ENCODE peak calls at places on chromosomes 7 and 10, in six cellular contexts. N is neuronal stem cell; U is CD8-positive, alpha-beta T cell; J is mesendoderm; O is HCT116; T is small intestine. S is an unnamed sample.

GRCh38 chr10:88759366-88760101 is at the start of gene LIPN:
- DNase-seq in J (no peak), N (no peak), T (no peak), O (no peak), U (no peak), S (no peak)

GRCh38 chr7:102125127-102125561 is 161.5 kb upstream of the SH2B2 start:
- DNase-seq in O (peak; percentile 79), T (no peak), N (no peak), J (peak; percentile 94), U (no peak), S (no peak)

GRCh38 chr10:26215923-26216576 is 524 bp upstream of the GAD2 start:
- DNase-seq in U (no peak), J (peak; percentile 79), T (no peak), O (no peak), N (peak; percentile 62), S (no peak)

GRCh38 chr10:17643339-17643754 is 604 bp upstream of the STAM start:
- DNase-seq in O (no peak), U (no peak), T (peak; percentile 86), N (no peak), J (peak; percentile 83), S (peak; percentile 64)

GRCh38 chr7:148049068-148049467 is 541.5 kb upstream of the C7orf33 start:
- DNase-seq in T (no peak), J (no peak), U (no peak), O (no peak), N (no peak), S (no peak)

GRCh38 chr10:123635745-123636144 is 30.4 kb upstream of the GPR26 start:
- DNase-seq in T (no peak), J (peak; percentile 54), O (peak; percentile 52), U (no peak), N (no peak), S (no peak)

GRCh38 chr10:23114228-23114850 is 19.0 kb downstream of the MSRB2 start:
- DNase-seq in T (no peak), U (no peak), O (no peak), J (no peak), N (no peak), S (no peak)

GRCh38 chr10:127354255-127354654 is 157.9 kb upstream of the INSYN2A start:
- DNase-seq in N (no peak), O (no peak), J (no peak), T (no peak), U (no peak), S (no peak)

GRCh38 chr10:120630266-120630665 is 173.2 kb downstream of the PLPP4 start:
- DNase-seq in J (no peak), U (no peak), O (no peak), T (no peak), N (no peak), S (no peak)

GRCh38 chr7:2805213-2806003 is 38.7 kb downstream of the GNA12 start:
- DNase-seq in T (no peak), U (peak; percentile 9), J (peak; percentile 42), N (no peak), O (no peak), S (no peak)

GRCh38 chr10:86857097-86857825 is 100.2 kb downstream of the MMRN2 start:
- DNase-seq in N (no peak), U (no peak), T (no peak), O (no peak), J (peak; percentile 96), S (no peak)

GRCh38 chr7:135558337-135558767 is 635 bp downstream of the NUP205 start:
- DNase-seq in U (peak; percentile 69), T (peak; percentile 56), O (peak; percentile 45), N (peak; percentile 56), J (peak; percentile 89), S (peak; percentile 71)

GRCh38 chr10:124650820-124651401 is 93.3 kb downstream of the FAM53B start:
- DNase-seq in T (peak; percentile 56), U (peak; percentile 86), O (no peak), J (no peak), N (no peak), S (no peak)

GRCh38 chr10:119496282-119496681 is 46.2 kb downstream of the RGS10 start:
- DNase-seq in U (no peak), J (peak; percentile 28), T (no peak), N (no peak), O (no peak), S (no peak)

GRCh38 chr10:81838950-81839349 is 36.0 kb upstream of the NRG3 start:
- DNase-seq in J (peak; percentile 56), U (no peak), O (no peak), N (peak; percentile 15), T (no peak), S (no peak)

GRCh38 chr7:26397786-26398435 is 106.2 kb downstream of the SNX10 start:
- DNase-seq in U (no peak), N (peak; percentile 51), T (peak; percentile 3), O (no peak), J (peak; percentile 60), S (peak; percentile 13)

DNA sequence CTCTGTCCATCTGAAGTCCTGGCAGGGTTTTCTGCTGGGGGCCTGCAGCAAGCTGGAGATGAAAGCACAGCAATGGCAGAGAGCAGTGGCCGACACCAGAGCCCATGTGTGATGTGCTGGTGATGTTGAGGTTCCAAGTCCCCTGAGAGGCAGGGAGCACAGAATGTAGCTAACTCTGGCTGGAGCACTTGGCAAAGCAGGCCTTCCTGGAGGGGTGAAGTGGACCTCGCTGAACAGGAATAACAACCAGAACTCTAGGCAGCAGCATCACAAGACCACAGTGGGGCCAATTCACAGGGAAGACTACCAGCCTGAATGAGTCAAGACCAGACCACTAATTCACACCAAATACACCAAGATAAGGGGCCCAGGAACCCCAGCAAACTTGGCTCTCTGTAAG is 22.8 kb upstream of the MSMB start:
- DNase-seq in O (no peak), U (no peak), J (no peak), T (no peak), N (no peak), S (no peak)
- H3K4me3 ChIP-seq in O (no peak overlapping the region), U (no peak overlapping the region), J (no peak overlapping the region), T (no peak overlapping the region), N (no peak overlapping the region), S (no peak overlapping the region)

GRCh38 chr10:34791228-34791627 is 23.9 kb downstream of the PARD3 start:
- DNase-seq in U (no peak), N (no peak), J (no peak), O (no peak), T (no peak), S (no peak)

GRCh38 chr10:34792881-34793280 is 22.2 kb downstream of the PARD3 start:
- DNase-seq in U (no peak), T (no peak), J (no peak), N (no peak), O (no peak), S (peak; percentile 28)

GRCh38 chr10:34794835-34795234 is 20.3 kb downstream of the PARD3 start:
- DNase-seq in T (no peak), U (no peak), O (no peak), J (no peak), N (no peak), S (no peak)

GRCh38 chr10:34789993-34790506 is 25.0 kb downstream of the PARD3 start:
- DNase-seq in O (no peak), U (no peak), J (peak; percentile 31), N (no peak), T (peak; percentile 89), S (no peak)

GRCh38 chr10:34791947-34792346 is 23.1 kb downstream of the PARD3 start:
- DNase-seq in J (no peak), U (no peak), N (no peak), T (peak; percentile 28), O (no peak), S (no peak)
- H3K4me1 ChIP-seq in J (peaks cover 3% of the 10 kb centered on the region), U (no peaks in the 10 kb centered on the region), N (peaks cover 9% of the 10 kb centered on the region), T (peaks cover 7% of the 10 kb centered on the region), O (no peaks in the 10 kb centered on the region), S (peaks cover 21% of the 10 kb centered on the region)

GRCh38 chr7:143393267-143394041 is 12.3 kb downstream of the ZYX start:
- DNase-seq in J (no peak), U (no peak), N (no peak), T (peak; percentile 74), O (no peak), S (no peak)

GRCh38 chr7:143395187-143396149 is 13.2 kb downstream of the EPHA1 start:
- DNase-seq in N (no peak), U (no peak), J (peak; percentile 53), T (peak; percentile 75), O (no peak), S (no peak)

GRCh38 chr7:143394068-143394467 is 12.9 kb downstream of the ZYX start:
- DNase-seq in J (no peak), N (no peak), T (no peak), U (no peak), O (no peak), S (no peak)

GRCh38 chr7:143396182-143396581 is 12.5 kb downstream of the EPHA1 start:
- DNase-seq in J (no peak), N (no peak), O (no peak), U (no peak), T (no peak), S (no peak)

DNA sequence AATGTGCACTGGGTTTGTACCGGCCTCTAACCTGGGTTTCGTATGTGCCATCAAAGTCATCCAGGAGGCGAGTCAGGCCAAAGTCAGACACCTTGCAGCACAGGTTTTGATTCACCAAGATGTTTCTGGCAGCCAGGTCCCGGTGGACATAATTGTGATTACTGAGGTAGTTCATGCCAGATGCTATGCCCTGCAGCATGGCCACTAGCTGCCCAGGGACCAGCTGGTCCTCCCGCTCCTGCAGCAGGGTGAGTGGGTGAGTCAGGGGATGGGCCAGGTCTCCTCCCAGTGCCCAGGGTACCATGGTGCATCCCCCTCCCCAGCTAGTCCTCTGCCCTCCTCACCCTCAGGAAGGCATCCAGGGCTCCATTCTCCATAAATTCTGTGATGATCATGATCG is 13.6 kb downstream of the ZYX start:
- DNase-seq in N (no peak), T (no peak), O (no peak), U (no peak), J (no peak), S (no peak)
- H3K36me3 ChIP-seq in N (peaks cover 22% of the 10 kb centered on the region), T (peaks cover 17% of the 10 kb centered on the region), O (peaks cover 15% of the 10 kb centered on the region), U (peaks cover 33% of the 10 kb centered on the region), J (peaks cover 41% of the 10 kb centered on the region), S (peaks cover 19% of the 10 kb centered on the region)

DNA sequence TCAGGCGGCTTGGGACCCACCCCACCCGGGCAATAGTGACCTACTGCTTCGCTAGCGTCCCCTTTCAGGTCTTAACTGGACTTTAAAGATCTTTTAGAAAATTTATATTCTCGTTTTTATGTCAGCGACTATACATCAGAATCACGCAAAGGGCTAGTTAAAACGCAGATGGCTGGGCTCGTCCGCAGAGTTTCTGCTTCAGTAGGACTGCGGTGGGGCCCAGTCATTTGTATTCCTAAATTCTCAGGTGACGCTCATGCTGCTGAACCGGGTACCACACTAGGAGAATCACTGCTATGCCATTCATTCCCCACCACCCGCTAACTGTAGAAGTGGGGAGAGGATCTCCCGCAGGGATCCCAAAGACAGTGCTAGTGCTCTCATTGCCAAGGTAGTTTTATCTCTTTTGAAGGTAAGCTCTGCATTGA is 12.0 kb upstream of the SP8 start:
- DNase-seq in J (peak; percentile 65), N (no peak), U (no peak), T (no peak), O (no peak), S (no peak)
- H3K4me3 ChIP-seq in J (peak overlapping the region; percentile 6), N (peak overlapping the region; percentile 83), U (no peak overlapping the region), T (peak overlapping the region; percentile 63), O (peak overlapping the region; percentile 56), S (no peak overlapping the region)